ENCODE peak calls at places on chromosomes 12 and 14, in seven cellular contexts. One of them, this sample, is unnamed.

GRCh38 chr12:97616936-97617335 is 154.3 kb downstream of the RMST start:
- DNase-seq in activated CD4-positive, alpha-beta T cell treated with anti-CD3 and anti-CD28 coated beads, Interleukin-2, amount 10 ng/mL, durations not matched to agents 7 days and 5 days: no peak
- DNase-seq in astrocyte of the spinal cord: no peak
- DNase-seq in osteocyte: no peak
- DNase-seq in RCC 7860: no peak
- DNase-seq in Calu3: no peak
- DNase-seq in effector memory CD4-positive, alpha-beta T cell: no peak
- DNase-seq in this sample: no peak

GRCh38 chr14:74785056-74785613 is 22.0 kb downstream of the YLPM1 start:
- DNase-seq in osteocyte: no peak
- DNase-seq in RCC 7860: no peak
- DNase-seq in Calu3: no peak
- DNase-seq in effector memory CD4-positive, alpha-beta T cell: no peak
- DNase-seq in astrocyte of the spinal cord: no peak
- DNase-seq in activated CD4-positive, alpha-beta T cell treated with anti-CD3 and anti-CD28 coated beads, Interleukin-2, amount 10 ng/mL, durations not matched to agents 7 days and 5 days: no peak
- DNase-seq in this sample: no peak

GRCh38 chr12:53530920-53531319 is 23.6 kb upstream of the NPFF start:
- DNase-seq in activated CD4-positive, alpha-beta T cell treated with anti-CD3 and anti-CD28 coated beads, Interleukin-2, amount 10 ng/mL, durations not matched to agents 7 days and 5 days: no peak
- DNase-seq in astrocyte of the spinal cord: peak
- DNase-seq in RCC 7860: no peak
- DNase-seq in osteocyte: no peak
- DNase-seq in effector memory CD4-positive, alpha-beta T cell: no peak
- DNase-seq in Calu3: no peak
- DNase-seq in this sample: no peak

GRCh38 chr12:79420146-79420618 is 270.6 kb downstream of the PAWR start:
- DNase-seq in Calu3: peak
- DNase-seq in osteocyte: no peak
- DNase-seq in effector memory CD4-positive, alpha-beta T cell: no peak
- DNase-seq in astrocyte of the spinal cord: peak
- DNase-seq in activated CD4-positive, alpha-beta T cell treated with anti-CD3 and anti-CD28 coated beads, Interleukin-2, amount 10 ng/mL, durations not matched to agents 7 days and 5 days: no peak
- DNase-seq in RCC 7860: peak
- DNase-seq in this sample: peak

GRCh38 chr14:86462193-86462592 is 932.2 kb downstream of the FLRT2 start:
- DNase-seq in astrocyte of the spinal cord: peak
- DNase-seq in effector memory CD4-positive, alpha-beta T cell: no peak
- DNase-seq in RCC 7860: no peak
- DNase-seq in Calu3: peak
- DNase-seq in osteocyte: no peak
- DNase-seq in activated CD4-positive, alpha-beta T cell treated with anti-CD3 and anti-CD28 coated beads, Interleukin-2, amount 10 ng/mL, durations not matched to agents 7 days and 5 days: peak
- DNase-seq in this sample: peak

GRCh38 chr14:93333631-93334095 is 827 bp upstream of the BTBD7 start:
- DNase-seq in astrocyte of the spinal cord: peak
- DNase-seq in osteocyte: no peak
- DNase-seq in Calu3: no peak
- DNase-seq in RCC 7860: no peak
- DNase-seq in effector memory CD4-positive, alpha-beta T cell: no peak
- DNase-seq in activated CD4-positive, alpha-beta T cell treated with anti-CD3 and anti-CD28 coated beads, Interleukin-2, amount 10 ng/mL, durations not matched to agents 7 days and 5 days: no peak
- DNase-seq in this sample: no peak

GRCh38 chr14:24379907-24380746 is 12.1 kb downstream of the NFATC4 start:
- DNase-seq in effector memory CD4-positive, alpha-beta T cell: no peak
- DNase-seq in osteocyte: no peak
- DNase-seq in RCC 7860: no peak
- DNase-seq in activated CD4-positive, alpha-beta T cell treated with anti-CD3 and anti-CD28 coated beads, Interleukin-2, amount 10 ng/mL, durations not matched to agents 7 days and 5 days: no peak
- DNase-seq in astrocyte of the spinal cord: no peak
- DNase-seq in Calu3: no peak
- DNase-seq in this sample: no peak

GRCh38 chr12:91877461-91878230 is 268.0 kb downstream of the BTG1 start:
- DNase-seq in astrocyte of the spinal cord: no peak
- DNase-seq in RCC 7860: no peak
- DNase-seq in effector memory CD4-positive, alpha-beta T cell: peak
- DNase-seq in Calu3: no peak
- DNase-seq in activated CD4-positive, alpha-beta T cell treated with anti-CD3 and anti-CD28 coated beads, Interleukin-2, amount 10 ng/mL, durations not matched to agents 7 days and 5 days: no peak
- DNase-seq in osteocyte: no peak
- DNase-seq in this sample: no peak

GRCh38 chr14:78152246-78153068 is 17.7 kb upstream of the NRXN3 start:
- DNase-seq in RCC 7860: no peak
- DNase-seq in Calu3: no peak
- DNase-seq in osteocyte: no peak
- DNase-seq in astrocyte of the spinal cord: no peak
- DNase-seq in activated CD4-positive, alpha-beta T cell treated with anti-CD3 and anti-CD28 coated beads, Interleukin-2, amount 10 ng/mL, durations not matched to agents 7 days and 5 days: no peak
- DNase-seq in effector memory CD4-positive, alpha-beta T cell: no peak
- DNase-seq in this sample: no peak

GRCh38 chr14:21072102-21072501 is 2.0 kb downstream of the ARHGEF40 start:
- DNase-seq in Calu3: no peak
- DNase-seq in osteocyte: no peak
- DNase-seq in activated CD4-positive, alpha-beta T cell treated with anti-CD3 and anti-CD28 coated beads, Interleukin-2, amount 10 ng/mL, durations not matched to agents 7 days and 5 days: no peak
- DNase-seq in effector memory CD4-positive, alpha-beta T cell: no peak
- DNase-seq in RCC 7860: no peak
- DNase-seq in astrocyte of the spinal cord: peak
- DNase-seq in this sample: peak

GRCh38 chr14:37598973-37599526 is 3.6 kb downstream of the TTC6 start:
- DNase-seq in osteocyte: no peak
- DNase-seq in astrocyte of the spinal cord: no peak
- DNase-seq in activated CD4-positive, alpha-beta T cell treated with anti-CD3 and anti-CD28 coated beads, Interleukin-2, amount 10 ng/mL, durations not matched to agents 7 days and 5 days: no peak
- DNase-seq in effector memory CD4-positive, alpha-beta T cell: no peak
- DNase-seq in RCC 7860: no peak
- DNase-seq in Calu3: no peak
- DNase-seq in this sample: no peak

GRCh38 chr12:56128669-56129209 is 672 bp downstream of the ESYT1 start:
- DNase-seq in osteocyte: no peak
- DNase-seq in RCC 7860: no peak
- DNase-seq in astrocyte of the spinal cord: no peak
- DNase-seq in Calu3: no peak
- DNase-seq in activated CD4-positive, alpha-beta T cell treated with anti-CD3 and anti-CD28 coated beads, Interleukin-2, amount 10 ng/mL, durations not matched to agents 7 days and 5 days: no peak
- DNase-seq in effector memory CD4-positive, alpha-beta T cell: no peak
- DNase-seq in this sample: peak

GRCh38 chr14:23562822-23563472 is 4.6 kb downstream of the AP1G2 start:
- DNase-seq in osteocyte: no peak
- DNase-seq in activated CD4-positive, alpha-beta T cell treated with anti-CD3 and anti-CD28 coated beads, Interleukin-2, amount 10 ng/mL, durations not matched to agents 7 days and 5 days: peak
- DNase-seq in astrocyte of the spinal cord: peak
- DNase-seq in Calu3: peak
- DNase-seq in effector memory CD4-positive, alpha-beta T cell: peak
- DNase-seq in RCC 7860: no peak
- DNase-seq in this sample: peak

GRCh38 chr12:54140958-54141388 is 47.8 kb downstream of the SMUG1 start:
- DNase-seq in astrocyte of the spinal cord: no peak
- DNase-seq in osteocyte: no peak
- DNase-seq in Calu3: no peak
- DNase-seq in activated CD4-positive, alpha-beta T cell treated with anti-CD3 and anti-CD28 coated beads, Interleukin-2, amount 10 ng/mL, durations not matched to agents 7 days and 5 days: no peak
- DNase-seq in effector memory CD4-positive, alpha-beta T cell: no peak
- DNase-seq in RCC 7860: no peak
- DNase-seq in this sample: peak

GRCh38 chr12:29907486-29907885 is 123.7 kb upstream of the TMTC1 start:
- DNase-seq in activated CD4-positive, alpha-beta T cell treated with anti-CD3 and anti-CD28 coated beads, Interleukin-2, amount 10 ng/mL, durations not matched to agents 7 days and 5 days: no peak
- DNase-seq in Calu3: no peak
- DNase-seq in RCC 7860: no peak
- DNase-seq in astrocyte of the spinal cord: peak
- DNase-seq in effector memory CD4-positive, alpha-beta T cell: no peak
- DNase-seq in osteocyte: no peak
- DNase-seq in this sample: peak

GRCh38 chr14:64265222-64265621 is 28.9 kb downstream of the ESR2 start:
- DNase-seq in RCC 7860: no peak
- DNase-seq in astrocyte of the spinal cord: no peak
- DNase-seq in osteocyte: no peak
- DNase-seq in activated CD4-positive, alpha-beta T cell treated with anti-CD3 and anti-CD28 coated beads, Interleukin-2, amount 10 ng/mL, durations not matched to agents 7 days and 5 days: no peak
- DNase-seq in Calu3: no peak
- DNase-seq in effector memory CD4-positive, alpha-beta T cell: no peak
- DNase-seq in this sample: no peak

GRCh38 chr14:77186911-77187648 is 5.5 kb downstream of the TMEM63C start:
- DNase-seq in effector memory CD4-positive, alpha-beta T cell: no peak
- DNase-seq in astrocyte of the spinal cord: peak
- DNase-seq in osteocyte: peak
- DNase-seq in activated CD4-positive, alpha-beta T cell treated with anti-CD3 and anti-CD28 coated beads, Interleukin-2, amount 10 ng/mL, durations not matched to agents 7 days and 5 days: no peak
- DNase-seq in Calu3: peak
- DNase-seq in RCC 7860: peak
- DNase-seq in this sample: peak

GRCh38 chr12:89414851-89415250 is 62.5 kb upstream of the DUSP6 start:
- DNase-seq in astrocyte of the spinal cord: peak
- DNase-seq in activated CD4-positive, alpha-beta T cell treated with anti-CD3 and anti-CD28 coated beads, Interleukin-2, amount 10 ng/mL, durations not matched to agents 7 days and 5 days: no peak
- DNase-seq in Calu3: no peak
- DNase-seq in effector memory CD4-positive, alpha-beta T cell: no peak
- DNase-seq in osteocyte: no peak
- DNase-seq in RCC 7860: no peak
- DNase-seq in this sample: peak

GRCh38 chr12:29131539-29131938 is 17.5 kb upstream of the FAR2 start:
- DNase-seq in astrocyte of the spinal cord: peak
- DNase-seq in activated CD4-positive, alpha-beta T cell treated with anti-CD3 and anti-CD28 coated beads, Interleukin-2, amount 10 ng/mL, durations not matched to agents 7 days and 5 days: no peak
- DNase-seq in osteocyte: no peak
- DNase-seq in effector memory CD4-positive, alpha-beta T cell: no peak
- DNase-seq in Calu3: no peak
- DNase-seq in RCC 7860: no peak
- DNase-seq in this sample: peak

GRCh38 chr14:65446159-65446558 is 33.6 kb downstream of the FUT8 start:
- DNase-seq in RCC 7860: no peak
- DNase-seq in effector memory CD4-positive, alpha-beta T cell: no peak
- DNase-seq in astrocyte of the spinal cord: no peak
- DNase-seq in activated CD4-positive, alpha-beta T cell treated with anti-CD3 and anti-CD28 coated beads, Interleukin-2, amount 10 ng/mL, durations not matched to agents 7 days and 5 days: no peak
- DNase-seq in Calu3: no peak
- DNase-seq in osteocyte: no peak
- DNase-seq in this sample: peak

GRCh38 chr14:57391609-57392195 is 1.3 kb downstream of the NAA30 start:
- DNase-seq in effector memory CD4-positive, alpha-beta T cell: no peak
- DNase-seq in RCC 7860: no peak
- DNase-seq in osteocyte: no peak
- DNase-seq in Calu3: no peak
- DNase-seq in astrocyte of the spinal cord: peak
- DNase-seq in activated CD4-positive, alpha-beta T cell treated with anti-CD3 and anti-CD28 coated beads, Interleukin-2, amount 10 ng/mL, durations not matched to agents 7 days and 5 days: no peak
- DNase-seq in this sample: no peak

GRCh38 chr14:24913746-24914145 is 136.2 kb downstream of the STXBP6 start:
- DNase-seq in RCC 7860: no peak
- DNase-seq in activated CD4-positive, alpha-beta T cell treated with anti-CD3 and anti-CD28 coated beads, Interleukin-2, amount 10 ng/mL, durations not matched to agents 7 days and 5 days: no peak
- DNase-seq in osteocyte: no peak
- DNase-seq in effector memory CD4-positive, alpha-beta T cell: no peak
- DNase-seq in astrocyte of the spinal cord: no peak
- DNase-seq in Calu3: no peak
- DNase-seq in this sample: no peak

GRCh38 chr12:96247567-96247962 is 53.4 kb downstream of the ELK3 start:
- DNase-seq in activated CD4-positive, alpha-beta T cell treated with anti-CD3 and anti-CD28 coated beads, Interleukin-2, amount 10 ng/mL, durations not matched to agents 7 days and 5 days: no peak
- DNase-seq in Calu3: no peak
- DNase-seq in RCC 7860: peak
- DNase-seq in astrocyte of the spinal cord: no peak
- DNase-seq in effector memory CD4-positive, alpha-beta T cell: no peak
- DNase-seq in osteocyte: no peak
- DNase-seq in this sample: no peak

GRCh38 chr12:124114316-124114715 is 141.3 kb downstream of the ZNF664 start:
- DNase-seq in osteocyte: no peak
- DNase-seq in astrocyte of the spinal cord: no peak
- DNase-seq in activated CD4-positive, alpha-beta T cell treated with anti-CD3 and anti-CD28 coated beads, Interleukin-2, amount 10 ng/mL, durations not matched to agents 7 days and 5 days: no peak
- DNase-seq in RCC 7860: no peak
- DNase-seq in effector memory CD4-positive, alpha-beta T cell: no peak
- DNase-seq in Calu3: no peak
- DNase-seq in this sample: no peak

GRCh38 chr12:49043856-49044258 is 16.7 kb downstream of the KMT2D start:
- DNase-seq in activated CD4-positive, alpha-beta T cell treated with anti-CD3 and anti-CD28 coated beads, Interleukin-2, amount 10 ng/mL, durations not matched to agents 7 days and 5 days: peak
- DNase-seq in effector memory CD4-positive, alpha-beta T cell: peak
- DNase-seq in RCC 7860: no peak
- DNase-seq in osteocyte: no peak
- DNase-seq in astrocyte of the spinal cord: peak
- DNase-seq in Calu3: peak
- DNase-seq in this sample: peak

GRCh38 chr14:102949062-102949800 is 26.8 kb downstream of the AMN start:
- DNase-seq in osteocyte: no peak
- DNase-seq in astrocyte of the spinal cord: no peak
- DNase-seq in Calu3: no peak
- DNase-seq in RCC 7860: no peak
- DNase-seq in effector memory CD4-positive, alpha-beta T cell: no peak
- DNase-seq in activated CD4-positive, alpha-beta T cell treated with anti-CD3 and anti-CD28 coated beads, Interleukin-2, amount 10 ng/mL, durations not matched to agents 7 days and 5 days: peak
- DNase-seq in this sample: no peak

GRCh38 chr12:29620030-29620429 is 122.5 kb upstream of the OVCH1 start:
- DNase-seq in effector memory CD4-positive, alpha-beta T cell: no peak
- DNase-seq in Calu3: no peak
- DNase-seq in osteocyte: no peak
- DNase-seq in astrocyte of the spinal cord: no peak
- DNase-seq in activated CD4-positive, alpha-beta T cell treated with anti-CD3 and anti-CD28 coated beads, Interleukin-2, amount 10 ng/mL, durations not matched to agents 7 days and 5 days: no peak
- DNase-seq in RCC 7860: no peak
- DNase-seq in this sample: no peak

GRCh38 chr12:105995986-105996385 is 142.8 kb downstream of the NUAK1 start:
- DNase-seq in Calu3: no peak
- DNase-seq in effector memory CD4-positive, alpha-beta T cell: no peak
- DNase-seq in activated CD4-positive, alpha-beta T cell treated with anti-CD3 and anti-CD28 coated beads, Interleukin-2, amount 10 ng/mL, durations not matched to agents 7 days and 5 days: no peak
- DNase-seq in osteocyte: no peak
- DNase-seq in RCC 7860: no peak
- DNase-seq in astrocyte of the spinal cord: peak
- DNase-seq in this sample: no peak

This sample was measured in cardiac fibroblast.